ENCODE peak calls at places on chromosome 18, in seven cellular contexts. G is fibroblast of lung, M is pancreas, O is lung, P is heart right ventricle, C is K562, B is adrenal gland. V is an unnamed sample.

GRCh38 chr18:50506362-50506761 is 53.5 kb upstream of the MAPK4 start:
- DNase-seq in P (no peak), M (no peak), O (no peak), G (no peak), C (no peak), B (no peak), V (no peak)

GRCh38 chr18:12904012-12904516 is 20.0 kb upstream of the PTPN2 start:
- DNase-seq in C (peak; percentile 98), O (peak; percentile 61), B (peak; percentile 31), G (peak; percentile 20), M (no peak), P (no peak), V (no peak)

GRCh38 chr18:2218101-2218500 is 353.2 kb downstream of the METTL4 start:
- DNase-seq in O (no peak), B (no peak), C (no peak), P (no peak), M (no peak), G (no peak), V (no peak)

GRCh38 chr18:5601188-5601624 is 57.4 kb upstream of the EPB41L3 start:
- DNase-seq in O (no peak), G (no peak), C (no peak), B (no peak), P (no peak), M (no peak), V (no peak)

GRCh38 chr18:76246579-76246978 is 248.5 kb downstream of the ZNF516 start:
- DNase-seq in B (no peak), O (no peak), M (no peak), G (peak; percentile 69), C (no peak), P (no peak), V (no peak)

GRCh38 chr18:11994346-11994707 is 13.0 kb downstream of the IMPA2 start:
- DNase-seq in B (no peak), O (no peak), C (no peak), G (peak; percentile 30), P (peak; percentile 60), M (no peak), V (no peak)

GRCh38 chr18:44828080-44828479 is 147.4 kb downstream of the SETBP1 start:
- DNase-seq in M (no peak), O (no peak), C (no peak), G (no peak), B (no peak), P (no peak), V (no peak)

GRCh38 chr18:74314759-74315463 is 728 bp upstream of the C18orf63 start:
- DNase-seq in M (no peak), C (no peak), G (no peak), P (peak; percentile 26), O (no peak), B (no peak), V (no peak)

GRCh38 chr18:58195278-58195721 is 151.3 kb downstream of the NEDD4L start:
- DNase-seq in G (no peak), B (no peak), C (no peak), P (no peak), O (no peak), M (peak; percentile 78), V (no peak)

GRCh38 chr18:10015288-10015701 is 101.5 kb downstream of the VAPA start:
- DNase-seq in G (peak; percentile 75), O (no peak), C (peak; percentile 20), M (no peak), P (no peak), B (no peak), V (peak; percentile 63)

GRCh38 chr18:48407358-48407757 is 1.8 kb downstream of the ZBTB7C start:
- DNase-seq in B (peak; percentile 55), G (no peak), C (no peak), M (no peak), O (no peak), P (no peak), V (no peak)

GRCh38 chr18:48410095-48410920 is 1.1 kb upstream of the ZBTB7C start:
- DNase-seq in M (peak; percentile 98), P (peak; percentile 94), C (peak; percentile 81), B (peak; percentile 95), O (peak; percentile 92), G (peak; percentile 82), V (no peak)

GRCh38 chr18:48408727-48409590 is at the start of gene ZBTB7C:
- DNase-seq in G (peak; percentile 24), B (peak; percentile 70), M (peak; percentile 80), C (no peak), O (no peak), P (peak; percentile 42), V (no peak)

GRCh38 chr18:48409591-48410094 is 460 bp upstream of the ZBTB7C start:
- DNase-seq in C (no peak), G (peak; percentile 19), P (peak; percentile 54), B (peak; percentile 76), M (peak; percentile 67), O (no peak), V (no peak)

DNA sequence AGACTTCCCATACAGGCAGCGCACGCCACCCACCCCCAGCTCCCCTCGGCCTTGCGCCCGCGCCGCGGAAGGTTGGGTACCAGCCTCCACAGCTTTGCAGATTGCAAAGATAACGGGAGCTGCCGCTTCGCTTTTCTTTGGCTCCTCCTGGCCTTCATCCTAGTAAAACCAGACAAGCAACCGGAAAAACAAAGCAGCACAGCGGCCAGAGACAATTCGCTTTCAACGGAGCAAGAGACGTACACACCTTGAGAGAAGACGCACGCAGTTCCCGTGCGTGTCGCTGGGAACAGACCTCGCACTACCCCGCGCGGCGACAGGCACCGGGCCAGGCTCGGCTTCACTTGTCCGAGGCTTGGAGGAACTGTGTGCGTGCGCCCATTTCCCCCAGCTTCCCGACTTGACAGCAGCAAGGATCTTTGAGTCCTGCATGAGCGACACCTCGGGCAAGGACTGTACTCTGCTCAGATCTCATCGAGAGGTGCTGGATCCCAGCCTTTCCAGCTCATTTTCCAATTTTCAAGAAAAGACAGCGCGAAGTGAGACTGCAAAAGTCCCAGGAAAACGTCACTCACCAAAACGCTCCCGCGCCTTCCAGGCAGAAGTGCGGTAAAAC is 964 bp downstream of the ZBTB7C start:
- DNase-seq in G (peak; percentile 14), O (no peak), M (peak; percentile 62), P (peak; percentile 27), C (no peak), B (peak; percentile 55), V (no peak)
- H3K27me3 ChIP-seq in G (peaks cover 30% of the 10 kb centered on the region), O (no peaks in the 10 kb centered on the region), M (no peaks in the 10 kb centered on the region), P (peaks cover 37% of the 10 kb centered on the region), C (peaks cover 23% of the 10 kb centered on the region), B (no peaks in the 10 kb centered on the region), V (peaks cover 25% of the 10 kb centered on the region)

DNA sequence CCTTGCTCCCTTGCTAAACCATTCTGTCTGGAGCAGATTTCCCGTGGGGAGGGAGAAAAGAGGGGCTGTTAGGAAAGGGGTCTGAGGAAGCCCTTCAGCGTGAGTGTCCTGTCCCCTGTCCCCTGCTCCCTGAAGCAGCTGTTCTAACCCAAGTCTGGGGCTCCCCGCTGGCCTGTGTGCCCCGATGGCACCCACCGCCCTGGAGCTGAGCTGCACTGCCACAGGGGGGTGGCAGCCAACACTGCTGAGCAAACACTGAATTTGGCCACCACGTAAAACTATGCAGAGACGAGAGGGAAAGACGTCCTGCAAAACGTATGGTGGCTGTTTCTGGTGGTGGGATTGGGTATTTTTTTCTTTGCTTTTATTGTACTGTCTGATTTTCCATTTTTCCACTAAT is 17.9 kb downstream of the KCNG2 start:
- DNase-seq in O (no peak), G (no peak), C (no peak), P (no peak), M (no peak), B (no peak), V (no peak)
- TF ChIP-seq CTCF in O (no peak), G (no peak), C (no peak), P (no peak), M (no peak), B (no peak), V (no peak)

GRCh38 chr18:388198-388597 is 112.3 kb downstream of the COLEC12 start:
- DNase-seq in B (no peak), O (no peak), C (no peak), G (no peak), P (no peak), M (no peak), V (no peak)

GRCh38 chr18:393558-393957 is 106.9 kb downstream of the COLEC12 start:
- DNase-seq in O (no peak), P (no peak), B (no peak), G (no peak), C (no peak), M (no peak), V (no peak)

GRCh38 chr18:389658-390357 is 110.7 kb downstream of the COLEC12 start:
- DNase-seq in P (no peak), B (no peak), O (no peak), G (peak; percentile 85), M (no peak), C (no peak), V (no peak)

GRCh38 chr18:392926-393325 is 107.6 kb downstream of the COLEC12 start:
- DNase-seq in B (no peak), P (no peak), O (no peak), M (no peak), C (no peak), G (peak; percentile 20), V (no peak)

DNA sequence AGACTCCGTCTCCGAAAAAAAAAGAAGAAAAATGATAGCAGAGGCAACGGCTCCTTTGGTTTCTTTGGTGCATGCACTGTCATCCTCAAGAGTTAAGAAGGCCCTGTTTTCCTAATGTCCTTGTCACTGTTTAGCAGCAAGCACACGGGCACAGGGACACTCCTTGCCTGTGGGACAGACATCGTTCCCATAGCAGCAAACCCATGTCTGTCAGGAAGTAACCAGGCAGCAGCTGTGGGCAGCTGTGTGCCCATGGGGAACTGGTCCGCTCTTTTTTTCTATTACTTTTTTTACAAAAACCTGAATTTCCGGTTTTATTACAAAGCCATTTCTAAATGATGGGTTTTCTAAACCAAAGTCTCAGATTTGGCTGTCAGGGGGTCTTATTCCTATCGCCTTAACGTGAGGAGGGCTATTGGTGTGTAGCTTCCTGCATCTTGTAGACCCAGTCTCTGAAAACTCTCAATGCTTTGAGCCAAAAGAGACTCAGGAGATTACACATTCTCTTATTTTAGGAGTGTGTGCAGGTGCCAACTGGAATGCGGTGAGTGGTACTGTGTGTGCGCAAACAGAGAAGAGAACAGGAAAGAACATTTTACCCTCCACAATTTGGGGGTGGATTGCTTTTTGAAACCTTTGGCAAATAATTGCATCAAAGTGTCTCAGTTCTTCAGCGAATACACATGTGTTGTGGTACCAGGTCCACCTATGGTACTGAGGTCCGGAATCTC is 109.6 kb downstream of the COLEC12 start:
- DNase-seq in M (no peak), B (no peak), P (no peak), G (no peak), O (no peak), C (no peak), V (no peak)
- H3K27me3 ChIP-seq in M (no peaks in the 10 kb centered on the region), B (no peaks in the 10 kb centered on the region), P (no peaks in the 10 kb centered on the region), G (no peaks in the 10 kb centered on the region), O (no peaks in the 10 kb centered on the region), C (peaks cover 41% of the 10 kb centered on the region), V (no peaks in the 10 kb centered on the region)

DNA sequence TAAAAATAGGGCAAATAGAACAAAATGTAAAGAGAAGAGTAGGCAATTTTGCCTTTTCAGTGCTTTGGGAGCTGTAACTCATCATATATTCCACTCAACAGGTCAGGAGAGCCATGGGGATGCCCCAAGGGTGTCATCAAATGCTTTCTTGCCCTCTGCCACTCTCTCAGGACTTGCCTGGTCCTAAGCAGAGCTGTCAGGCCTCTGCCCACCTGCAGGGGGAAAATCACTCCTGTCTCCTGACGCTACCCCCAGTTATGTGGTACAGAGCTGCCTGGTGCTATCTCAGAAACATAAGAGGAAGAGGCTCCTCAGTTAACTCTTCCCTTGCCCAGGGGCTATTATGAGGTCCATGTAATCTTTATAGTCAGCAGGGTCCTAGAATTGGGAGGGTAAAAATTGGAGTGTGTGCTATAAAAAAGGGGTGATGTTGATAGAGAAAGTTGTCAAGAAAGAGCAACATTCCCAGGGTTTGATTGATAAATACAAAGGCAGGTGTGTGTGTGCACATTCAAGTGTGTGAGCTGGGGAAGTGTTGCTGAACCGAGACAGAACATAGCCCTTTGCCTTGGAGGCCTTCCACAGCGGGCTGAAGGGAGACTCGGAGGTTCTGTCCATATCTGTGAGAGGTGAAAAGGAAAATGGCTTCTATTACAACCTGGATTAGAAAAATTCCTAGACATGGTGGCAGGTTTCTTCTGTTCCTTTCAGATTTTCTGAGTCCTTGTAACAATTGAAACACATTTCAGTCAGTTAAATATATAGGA is 25.4 kb downstream of the PTPRM start:
- DNase-seq in G (no peak), B (no peak), M (no peak), P (no peak), O (no peak), C (no peak), V (no peak)
- TF ChIP-seq CTCF in G (no peak), B (no peak), M (no peak), P (no peak), O (no peak), C (no peak), V (peak; percentile 7)

V was measured in keratinocyte.